ENCODE peak calls at places on chromosomes 3 and 15, in ten cellular contexts. One of them, this sample, is unnamed.

GRCh38 chr3:177041021-177041729 is 156.1 kb downstream of the TBL1XR1 start:
- DNase-seq in H9: no peak
- DNase-seq in NCI-H446: peak
- DNase-seq in lower lobe of right lung: no peak
- DNase-seq in progenitor cell of endocrine pancreas: no peak
- DNase-seq in HEK293T: no peak
- DNase-seq in GM04504: peak
- DNase-seq in activated naive CD8-positive, alpha-beta T cell treated with anti-CD3 and anti-CD28 coated beads for 36 hours: no peak
- DNase-seq in fibroblast of the aortic adventitia: peak
- DNase-seq in A549: no peak
- DNase-seq in this sample: no peak

GRCh38 chr3:117398166-117398954 is 688.8 kb downstream of the TUSC7 start:
- DNase-seq in H9: peak
- DNase-seq in NCI-H446: no peak
- DNase-seq in lower lobe of right lung: no peak
- DNase-seq in progenitor cell of endocrine pancreas: peak
- DNase-seq in HEK293T: no peak
- DNase-seq in GM04504: no peak
- DNase-seq in activated naive CD8-positive, alpha-beta T cell treated with anti-CD3 and anti-CD28 coated beads for 36 hours: no peak
- DNase-seq in fibroblast of the aortic adventitia: no peak
- DNase-seq in A549: no peak
- DNase-seq in this sample: no peak

GRCh38 chr3:129576514-129577345 is 29.7 kb downstream of the PLXND1 start:
- DNase-seq in H9: no peak
- DNase-seq in NCI-H446: no peak
- DNase-seq in lower lobe of right lung: peak
- DNase-seq in progenitor cell of endocrine pancreas: no peak
- DNase-seq in HEK293T: no peak
- DNase-seq in GM04504: no peak
- DNase-seq in activated naive CD8-positive, alpha-beta T cell treated with anti-CD3 and anti-CD28 coated beads for 36 hours: peak
- DNase-seq in fibroblast of the aortic adventitia: no peak
- DNase-seq in A549: no peak
- DNase-seq in this sample: no peak

GRCh38 chr15:52464040-52464439 is 64.6 kb downstream of the MYO5A start:
- DNase-seq in H9: no peak
- DNase-seq in NCI-H446: no peak
- DNase-seq in lower lobe of right lung: no peak
- DNase-seq in progenitor cell of endocrine pancreas: no peak
- DNase-seq in HEK293T: no peak
- DNase-seq in GM04504: no peak
- DNase-seq in activated naive CD8-positive, alpha-beta T cell treated with anti-CD3 and anti-CD28 coated beads for 36 hours: no peak
- DNase-seq in fibroblast of the aortic adventitia: no peak
- DNase-seq in A549: no peak
- DNase-seq in this sample: no peak

GRCh38 chr3:78139166-78139565 is 1099.3 kb downstream of the ROBO2 start:
- DNase-seq in H9: no peak
- DNase-seq in NCI-H446: no peak
- DNase-seq in lower lobe of right lung: no peak
- DNase-seq in progenitor cell of endocrine pancreas: no peak
- DNase-seq in HEK293T: no peak
- DNase-seq in GM04504: no peak
- DNase-seq in activated naive CD8-positive, alpha-beta T cell treated with anti-CD3 and anti-CD28 coated beads for 36 hours: no peak
- DNase-seq in fibroblast of the aortic adventitia: peak
- DNase-seq in A549: no peak
- DNase-seq in this sample: no peak

GRCh38 chr3:30042274-30042859 is 564.0 kb upstream of the TGFBR2 start:
- DNase-seq in H9: peak
- DNase-seq in NCI-H446: peak
- DNase-seq in lower lobe of right lung: no peak
- DNase-seq in progenitor cell of endocrine pancreas: peak
- DNase-seq in HEK293T: peak
- DNase-seq in GM04504: peak
- DNase-seq in activated naive CD8-positive, alpha-beta T cell treated with anti-CD3 and anti-CD28 coated beads for 36 hours: peak
- DNase-seq in fibroblast of the aortic adventitia: peak
- DNase-seq in A549: peak
- DNase-seq in this sample: peak

GRCh38 chr15:48823237-48823636 is 12.4 kb upstream of the CEP152 start:
- DNase-seq in H9: peak
- DNase-seq in NCI-H446: no peak
- DNase-seq in lower lobe of right lung: no peak
- DNase-seq in progenitor cell of endocrine pancreas: no peak
- DNase-seq in HEK293T: no peak
- DNase-seq in GM04504: no peak
- DNase-seq in activated naive CD8-positive, alpha-beta T cell treated with anti-CD3 and anti-CD28 coated beads for 36 hours: no peak
- DNase-seq in fibroblast of the aortic adventitia: no peak
- DNase-seq in A549: no peak
- DNase-seq in this sample: no peak

GRCh38 chr3:36894924-36895323 is 49.9 kb downstream of the TRANK1 start:
- DNase-seq in H9: no peak
- DNase-seq in NCI-H446: no peak
- DNase-seq in lower lobe of right lung: no peak
- DNase-seq in progenitor cell of endocrine pancreas: no peak
- DNase-seq in HEK293T: no peak
- DNase-seq in GM04504: no peak
- DNase-seq in activated naive CD8-positive, alpha-beta T cell treated with anti-CD3 and anti-CD28 coated beads for 36 hours: no peak
- DNase-seq in fibroblast of the aortic adventitia: no peak
- DNase-seq in A549: no peak
- DNase-seq in this sample: no peak

GRCh38 chr3:172194702-172195392 is 155.5 kb downstream of the FNDC3B start:
- DNase-seq in H9: no peak
- DNase-seq in NCI-H446: peak
- DNase-seq in lower lobe of right lung: no peak
- DNase-seq in progenitor cell of endocrine pancreas: no peak
- DNase-seq in HEK293T: peak
- DNase-seq in GM04504: no peak
- DNase-seq in activated naive CD8-positive, alpha-beta T cell treated with anti-CD3 and anti-CD28 coated beads for 36 hours: no peak
- DNase-seq in fibroblast of the aortic adventitia: no peak
- DNase-seq in A549: peak
- DNase-seq in this sample: no peak

GRCh38 chr3:179653106-179653776 is 401 bp downstream of the USP13 start:
- DNase-seq in H9: peak
- DNase-seq in NCI-H446: peak
- DNase-seq in lower lobe of right lung: peak
- DNase-seq in progenitor cell of endocrine pancreas: peak
- DNase-seq in HEK293T: peak
- DNase-seq in GM04504: peak
- DNase-seq in activated naive CD8-positive, alpha-beta T cell treated with anti-CD3 and anti-CD28 coated beads for 36 hours: peak
- DNase-seq in fibroblast of the aortic adventitia: peak
- DNase-seq in A549: peak
- DNase-seq in this sample: peak

GRCh38 chr15:63072023-63072650 is 29.6 kb downstream of the TPM1 start:
- DNase-seq in H9: no peak
- DNase-seq in NCI-H446: no peak
- DNase-seq in lower lobe of right lung: no peak
- DNase-seq in progenitor cell of endocrine pancreas: no peak
- DNase-seq in HEK293T: no peak
- DNase-seq in GM04504: no peak
- DNase-seq in activated naive CD8-positive, alpha-beta T cell treated with anti-CD3 and anti-CD28 coated beads for 36 hours: no peak
- DNase-seq in fibroblast of the aortic adventitia: no peak
- DNase-seq in A549: no peak
- DNase-seq in this sample: no peak

GRCh38 chr3:85572978-85573377 is 614.2 kb downstream of the CADM2 start:
- DNase-seq in H9: no peak
- DNase-seq in NCI-H446: no peak
- DNase-seq in lower lobe of right lung: no peak
- DNase-seq in progenitor cell of endocrine pancreas: no peak
- DNase-seq in HEK293T: no peak
- DNase-seq in GM04504: no peak
- DNase-seq in activated naive CD8-positive, alpha-beta T cell treated with anti-CD3 and anti-CD28 coated beads for 36 hours: no peak
- DNase-seq in fibroblast of the aortic adventitia: no peak
- DNase-seq in A549: no peak
- DNase-seq in this sample: no peak

GRCh38 chr3:122427857-122428471 is 12.1 kb upstream of the WDR5B start:
- DNase-seq in H9: no peak
- DNase-seq in NCI-H446: no peak
- DNase-seq in lower lobe of right lung: no peak
- DNase-seq in progenitor cell of endocrine pancreas: no peak
- DNase-seq in HEK293T: no peak
- DNase-seq in GM04504: no peak
- DNase-seq in activated naive CD8-positive, alpha-beta T cell treated with anti-CD3 and anti-CD28 coated beads for 36 hours: no peak
- DNase-seq in fibroblast of the aortic adventitia: peak
- DNase-seq in A549: no peak
- DNase-seq in this sample: no peak

GRCh38 chr15:60673918-60674558 is 195.1 kb upstream of the ICE2 start:
- DNase-seq in H9: no peak
- DNase-seq in NCI-H446: peak
- DNase-seq in lower lobe of right lung: no peak
- DNase-seq in progenitor cell of endocrine pancreas: no peak
- DNase-seq in HEK293T: peak
- DNase-seq in GM04504: peak
- DNase-seq in activated naive CD8-positive, alpha-beta T cell treated with anti-CD3 and anti-CD28 coated beads for 36 hours: peak
- DNase-seq in fibroblast of the aortic adventitia: peak
- DNase-seq in A549: peak
- DNase-seq in this sample: peak

GRCh38 chr3:8760506-8760905 is 8.9 kb downstream of the OXTR start:
- DNase-seq in H9: no peak
- DNase-seq in NCI-H446: no peak
- DNase-seq in lower lobe of right lung: no peak
- DNase-seq in progenitor cell of endocrine pancreas: no peak
- DNase-seq in HEK293T: no peak
- DNase-seq in GM04504: no peak
- DNase-seq in activated naive CD8-positive, alpha-beta T cell treated with anti-CD3 and anti-CD28 coated beads for 36 hours: no peak
- DNase-seq in fibroblast of the aortic adventitia: no peak
- DNase-seq in A549: no peak
- DNase-seq in this sample: no peak

GRCh38 chr3:169295126-169295525 is 368.4 kb downstream of the MECOM start:
- DNase-seq in H9: no peak
- DNase-seq in NCI-H446: no peak
- DNase-seq in lower lobe of right lung: no peak
- DNase-seq in progenitor cell of endocrine pancreas: no peak
- DNase-seq in HEK293T: no peak
- DNase-seq in GM04504: no peak
- DNase-seq in activated naive CD8-positive, alpha-beta T cell treated with anti-CD3 and anti-CD28 coated beads for 36 hours: no peak
- DNase-seq in fibroblast of the aortic adventitia: peak
- DNase-seq in A549: no peak
- DNase-seq in this sample: no peak

GRCh38 chr3:114290911-114291901 is 2.6 kb upstream of the TIGIT start:
- DNase-seq in H9: peak
- DNase-seq in NCI-H446: peak
- DNase-seq in lower lobe of right lung: peak
- DNase-seq in progenitor cell of endocrine pancreas: peak
- DNase-seq in HEK293T: peak
- DNase-seq in GM04504: no peak
- DNase-seq in activated naive CD8-positive, alpha-beta T cell treated with anti-CD3 and anti-CD28 coated beads for 36 hours: peak
- DNase-seq in fibroblast of the aortic adventitia: peak
- DNase-seq in A549: peak
- DNase-seq in this sample: no peak

GRCh38 chr3:103127737-103128136 is 692.9 kb downstream of the ZPLD1 start:
- DNase-seq in H9: no peak
- DNase-seq in NCI-H446: no peak
- DNase-seq in lower lobe of right lung: no peak
- DNase-seq in progenitor cell of endocrine pancreas: no peak
- DNase-seq in HEK293T: no peak
- DNase-seq in GM04504: no peak
- DNase-seq in activated naive CD8-positive, alpha-beta T cell treated with anti-CD3 and anti-CD28 coated beads for 36 hours: no peak
- DNase-seq in fibroblast of the aortic adventitia: no peak
- DNase-seq in A549: no peak
- DNase-seq in this sample: no peak

GRCh38 chr15:56736308-56736707 is 3.0 kb upstream of the ZNF280D start:
- DNase-seq in H9: no peak
- DNase-seq in NCI-H446: no peak
- DNase-seq in lower lobe of right lung: no peak
- DNase-seq in progenitor cell of endocrine pancreas: no peak
- DNase-seq in HEK293T: no peak
- DNase-seq in GM04504: no peak
- DNase-seq in activated naive CD8-positive, alpha-beta T cell treated with anti-CD3 and anti-CD28 coated beads for 36 hours: no peak
- DNase-seq in fibroblast of the aortic adventitia: peak
- DNase-seq in A549: no peak
- DNase-seq in this sample: no peak

GRCh38 chr15:91243806-91244205 is 143.7 kb downstream of the SV2B start:
- DNase-seq in H9: no peak
- DNase-seq in NCI-H446: no peak
- DNase-seq in lower lobe of right lung: no peak
- DNase-seq in progenitor cell of endocrine pancreas: no peak
- DNase-seq in HEK293T: no peak
- DNase-seq in GM04504: no peak
- DNase-seq in activated naive CD8-positive, alpha-beta T cell treated with anti-CD3 and anti-CD28 coated beads for 36 hours: no peak
- DNase-seq in fibroblast of the aortic adventitia: no peak
- DNase-seq in A549: no peak
- DNase-seq in this sample: no peak

GRCh38 chr3:55658297-55659022 is 171.4 kb upstream of the WNT5A start:
- DNase-seq in H9: peak
- DNase-seq in NCI-H446: no peak
- DNase-seq in lower lobe of right lung: no peak
- DNase-seq in progenitor cell of endocrine pancreas: no peak
- DNase-seq in HEK293T: no peak
- DNase-seq in GM04504: no peak
- DNase-seq in activated naive CD8-positive, alpha-beta T cell treated with anti-CD3 and anti-CD28 coated beads for 36 hours: no peak
- DNase-seq in fibroblast of the aortic adventitia: no peak
- DNase-seq in A549: no peak
- DNase-seq in this sample: no peak

GRCh38 chr3:30664449-30664848 is 58.0 kb downstream of the TGFBR2 start:
- DNase-seq in H9: no peak
- DNase-seq in NCI-H446: no peak
- DNase-seq in lower lobe of right lung: no peak
- DNase-seq in progenitor cell of endocrine pancreas: no peak
- DNase-seq in HEK293T: no peak
- DNase-seq in GM04504: no peak
- DNase-seq in activated naive CD8-positive, alpha-beta T cell treated with anti-CD3 and anti-CD28 coated beads for 36 hours: no peak
- DNase-seq in fibroblast of the aortic adventitia: no peak
- DNase-seq in A549: no peak
- DNase-seq in this sample: no peak

GRCh38 chr3:127613406-127613805 is 15.2 kb downstream of the MCM2 start:
- DNase-seq in H9: no peak
- DNase-seq in NCI-H446: no peak
- DNase-seq in lower lobe of right lung: peak
- DNase-seq in progenitor cell of endocrine pancreas: no peak
- DNase-seq in HEK293T: no peak
- DNase-seq in GM04504: no peak
- DNase-seq in activated naive CD8-positive, alpha-beta T cell treated with anti-CD3 and anti-CD28 coated beads for 36 hours: no peak
- DNase-seq in fibroblast of the aortic adventitia: no peak
- DNase-seq in A549: no peak
- DNase-seq in this sample: no peak

GRCh38 chr15:31591908-31592307 is 265.3 kb downstream of the KLF13 start:
- DNase-seq in H9: no peak
- DNase-seq in NCI-H446: no peak
- DNase-seq in lower lobe of right lung: no peak
- DNase-seq in progenitor cell of endocrine pancreas: no peak
- DNase-seq in HEK293T: no peak
- DNase-seq in GM04504: no peak
- DNase-seq in activated naive CD8-positive, alpha-beta T cell treated with anti-CD3 and anti-CD28 coated beads for 36 hours: no peak
- DNase-seq in fibroblast of the aortic adventitia: no peak
- DNase-seq in A549: no peak
- DNase-seq in this sample: no peak

GRCh38 chr3:188338081-188338480 is 184.1 kb downstream of the LPP start:
- DNase-seq in H9: no peak
- DNase-seq in NCI-H446: no peak
- DNase-seq in lower lobe of right lung: no peak
- DNase-seq in progenitor cell of endocrine pancreas: no peak
- DNase-seq in HEK293T: no peak
- DNase-seq in GM04504: no peak
- DNase-seq in activated naive CD8-positive, alpha-beta T cell treated with anti-CD3 and anti-CD28 coated beads for 36 hours: no peak
- DNase-seq in fibroblast of the aortic adventitia: no peak
- DNase-seq in A549: no peak
- DNase-seq in this sample: no peak

GRCh38 chr3:134852893-134853351 is 57.9 kb downstream of the EPHB1 start:
- DNase-seq in H9: no peak
- DNase-seq in NCI-H446: no peak
- DNase-seq in lower lobe of right lung: no peak
- DNase-seq in progenitor cell of endocrine pancreas: no peak
- DNase-seq in HEK293T: no peak
- DNase-seq in GM04504: no peak
- DNase-seq in activated naive CD8-positive, alpha-beta T cell treated with anti-CD3 and anti-CD28 coated beads for 36 hours: no peak
- DNase-seq in fibroblast of the aortic adventitia: no peak
- DNase-seq in A549: no peak
- DNase-seq in this sample: no peak

GRCh38 chr3:101902041-101902440 is 52.7 kb downstream of the NFKBIZ start:
- DNase-seq in H9: no peak
- DNase-seq in NCI-H446: no peak
- DNase-seq in lower lobe of right lung: no peak
- DNase-seq in progenitor cell of endocrine pancreas: no peak
- DNase-seq in HEK293T: no peak
- DNase-seq in GM04504: peak
- DNase-seq in activated naive CD8-positive, alpha-beta T cell treated with anti-CD3 and anti-CD28 coated beads for 36 hours: no peak
- DNase-seq in fibroblast of the aortic adventitia: peak
- DNase-seq in A549: peak
- DNase-seq in this sample: no peak

GRCh38 chr3:53062905-53063304 is 17.0 kb upstream of the SFMBT1 start:
- DNase-seq in H9: no peak
- DNase-seq in NCI-H446: no peak
- DNase-seq in lower lobe of right lung: no peak
- DNase-seq in progenitor cell of endocrine pancreas: no peak
- DNase-seq in HEK293T: no peak
- DNase-seq in GM04504: no peak
- DNase-seq in activated naive CD8-positive, alpha-beta T cell treated with anti-CD3 and anti-CD28 coated beads for 36 hours: no peak
- DNase-seq in fibroblast of the aortic adventitia: no peak
- DNase-seq in A549: no peak
- DNase-seq in this sample: no peak